ENCODE peak calls at places on chromosomes 11 and 22, in nine cellular contexts. K, J, N, V, Z, X, T, L and E are unnamed samples.

GRCh38 chr11:107567739-107568335 is 2.3 kb upstream of the ALKBH8 start:
- DNase-seq in L (no peak), Z (no peak), K (no peak), N (no peak), X (no peak), J (no peak), T (no peak), V (no peak), E (no peak)

GRCh38 chr22:50118557-50119168 is 28.9 kb downstream of the MOV10L1 start:
- DNase-seq in K (no peak), Z (peak; percentile 62), V (no peak), L (peak; percentile 100), J (no peak), T (peak; percentile 64), N (no peak), X (no peak), E (peak; percentile 37)

GRCh38 chr22:23781533-23781932 is 5.2 kb upstream of the SMARCB1 start:
- DNase-seq in Z (peak; percentile 29), X (no peak), K (no peak), J (no peak), L (no peak), N (no peak), V (no peak), T (no peak), E (peak; percentile 49)

GRCh38 chr11:77560605-77561004 is 29.1 kb upstream of the AQP11 start:
- DNase-seq in K (no peak), X (no peak), T (no peak), J (no peak), Z (peak; percentile 43), N (no peak), V (no peak), L (no peak), E (no peak)

GRCh38 chr11:100849009-100849913 is 162.2 kb downstream of the ARHGAP42 start:
- DNase-seq in K (no peak), L (peak; percentile 80), T (peak; percentile 91), N (no peak), X (no peak), V (no peak), Z (peak; percentile 37), J (no peak), E (no peak)

GRCh38 chr22:17435375-17435774 is 66.1 kb downstream of the CECR2 start:
- DNase-seq in L (no peak), T (no peak), K (no peak), X (no peak), J (no peak), V (no peak), Z (no peak), N (no peak), E (no peak)

GRCh38 chr11:18623707-18624106 is 10.4 kb downstream of the SPTY2D1 start:
- DNase-seq in K (no peak), L (no peak), J (no peak), T (no peak), Z (no peak), N (no peak), X (no peak), V (no peak), E (no peak)

GRCh38 chr22:39431821-39432251 is 25.0 kb upstream of the MGAT3 start:
- DNase-seq in V (no peak), J (peak; percentile 70), T (peak; percentile 8), Z (no peak), X (peak; percentile 71), L (peak; percentile 63), N (no peak), K (no peak), E (no peak)

GRCh38 chr22:32644252-32645100 is 157.0 kb upstream of the TIMP3 start:
- DNase-seq in T (no peak), J (peak; percentile 78), K (no peak), N (peak; percentile 23), L (peak; percentile 64), X (peak; percentile 82), Z (no peak), V (peak; percentile 75), E (peak; percentile 78)

GRCh38 chr11:22130462-22131053 is 62.3 kb upstream of the ANO5 start:
- DNase-seq in J (no peak), L (peak; percentile 2), N (no peak), T (no peak), X (no peak), V (no peak), Z (peak; percentile 9), K (no peak), E (no peak)

GRCh38 chr11:112280268-112281126 is 19.8 kb upstream of the PLET1 start:
- DNase-seq in T (peak; percentile 49), Z (peak; percentile 79), L (peak; percentile 89), N (peak; percentile 22), J (peak; percentile 70), X (peak; percentile 81), K (peak; percentile 56), V (peak; percentile 66), E (peak; percentile 69)

GRCh38 chr11:59053387-59053786 is 32.7 kb upstream of the GLYATL1B start:
- DNase-seq in T (peak; percentile 7), V (peak; percentile 81), N (peak; percentile 35), L (peak; percentile 66), Z (peak; percentile 67), X (peak; percentile 90), J (peak; percentile 34), K (peak; percentile 77), E (no peak)

GRCh38 chr22:48714231-48714630 is 1113.4 kb downstream of the BRD1 start:
- DNase-seq in L (no peak), Z (no peak), J (no peak), X (peak; percentile 53), V (peak; percentile 51), N (no peak), T (no peak), K (peak; percentile 16), E (no peak)

GRCh38 chr22:44734278-44734677 is 18.1 kb upstream of the ARHGAP8 start:
- DNase-seq in K (no peak), V (no peak), T (no peak), L (no peak), N (no peak), J (no peak), X (no peak), Z (no peak), E (no peak)

GRCh38 chr11:104897891-104898684 is at the start of gene CASP12:
- DNase-seq in V (no peak), X (no peak), T (no peak), J (no peak), Z (no peak), L (peak; percentile 27), N (no peak), K (no peak), E (no peak)

GRCh38 chr11:44397586-44398178 is 87.7 kb upstream of the ALX4 start:
- DNase-seq in T (no peak), K (no peak), J (no peak), V (no peak), N (no peak), Z (no peak), X (no peak), L (no peak), E (no peak)

GRCh38 chr11:126547691-126548090 is 192.2 kb downstream of the ST3GAL4 start:
- DNase-seq in V (no peak), T (no peak), K (no peak), L (no peak), N (no peak), Z (no peak), J (no peak), X (no peak), E (no peak)

GRCh38 chr11:11764428-11764803 is 77.4 kb upstream of the USP47 start:
- DNase-seq in N (no peak), L (no peak), X (no peak), J (no peak), T (no peak), K (no peak), V (no peak), Z (no peak), E (no peak)

GRCh38 chr22:38228873-38229740 is 27.3 kb downstream of the MAFF start:
- DNase-seq in T (peak; percentile 34), X (no peak), K (peak; percentile 70), Z (peak; percentile 75), L (peak; percentile 87), V (no peak), N (no peak), J (no peak), E (peak; percentile 79)

GRCh38 chr22:20414450-20414849 is 20.5 kb downstream of the ZNF74 start:
- DNase-seq in V (peak; percentile 6), Z (no peak), X (peak; percentile 9), J (no peak), K (no peak), L (no peak), N (no peak), T (no peak), E (no peak)
- H3K4me3 ChIP-seq in V (no peak overlapping the region), Z (no peak overlapping the region), X (no peak overlapping the region), J (no peak overlapping the region), K (no peak overlapping the region), L (no peak overlapping the region), N (no peak overlapping the region), T (no peak overlapping the region), E (no peak overlapping the region)

DNA sequence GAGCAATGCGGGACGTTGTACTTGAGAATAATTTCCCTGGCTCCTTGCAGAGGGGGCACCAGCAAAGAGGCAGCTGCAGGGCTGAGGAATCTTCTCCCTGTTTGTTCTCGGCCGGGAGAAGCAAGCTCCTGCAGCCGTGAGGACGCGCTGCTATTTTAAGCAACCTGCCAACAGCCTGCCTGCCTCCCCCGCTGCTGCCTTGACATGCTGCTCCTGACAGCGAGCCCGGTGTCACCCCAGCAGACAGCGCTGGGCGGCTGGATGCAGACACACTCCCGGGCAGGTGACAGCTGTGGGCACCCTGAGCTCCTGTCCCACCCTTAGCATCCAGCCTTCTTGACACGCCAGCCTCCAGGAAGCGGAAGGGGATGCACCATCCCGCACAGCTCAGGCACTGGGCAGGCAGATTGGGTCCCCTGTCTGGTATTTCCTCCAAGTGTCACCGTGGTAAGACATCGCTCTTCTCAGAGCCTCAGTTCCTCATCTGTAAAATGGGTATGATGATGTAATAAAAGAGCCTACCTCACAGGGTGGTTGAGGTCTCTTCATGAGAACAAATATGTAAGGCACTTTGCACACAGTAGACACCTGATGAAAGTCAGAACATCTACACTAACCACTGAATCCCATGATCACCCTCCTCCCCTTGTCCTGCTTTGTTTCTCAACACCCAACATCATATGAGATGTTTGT is 530.6 kb downstream of the MN1 start:
- DNase-seq in N (no peak), T (no peak), L (peak; percentile 22), Z (no peak), J (no peak), X (no peak), K (no peak), V (no peak), E (no peak)
- H3K4me3 ChIP-seq in N (no peak overlapping the region), T (no peak overlapping the region), L (no peak overlapping the region), Z (no peak overlapping the region), J (no peak overlapping the region), X (no peak overlapping the region), K (no peak overlapping the region), V (no peak overlapping the region), E (no peak overlapping the region)

GRCh38 chr11:121448431-121448941 is 3.6 kb upstream of the SORL1 start:
- DNase-seq in N (no peak), L (no peak), T (no peak), J (no peak), K (no peak), Z (no peak), X (no peak), V (no peak), E (no peak)
- H3K4me3 ChIP-seq in N (no peak overlapping the region), L (no peak overlapping the region), T (no peak overlapping the region), J (no peak overlapping the region), K (no peak overlapping the region), Z (no peak overlapping the region), X (no peak overlapping the region), V (no peak overlapping the region), E (no peak overlapping the region)

DNA sequence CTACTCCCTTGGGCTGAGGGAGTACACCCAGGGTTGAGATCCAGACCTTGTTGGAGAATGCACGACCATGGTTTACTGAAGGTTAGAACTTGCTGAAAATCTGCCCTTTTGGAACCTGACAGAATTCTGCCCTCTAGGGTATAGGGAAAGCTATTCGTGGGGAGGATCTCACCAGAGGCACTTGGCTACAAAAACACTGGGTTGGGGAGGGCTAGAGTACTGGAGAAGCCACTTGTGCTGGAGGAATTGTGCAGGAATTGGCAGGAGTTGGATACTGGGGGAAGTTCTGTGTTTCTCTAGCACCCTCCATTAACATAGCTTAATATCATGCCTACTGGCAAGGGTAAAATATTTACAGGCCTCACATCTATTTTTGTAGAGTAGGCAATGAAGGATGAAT is 55.8 kb downstream of the PPME1 start:
- DNase-seq in Z (no peak), L (no peak), K (no peak), V (no peak), J (no peak), N (no peak), X (no peak), T (no peak), E (no peak)
- H3K4me3 ChIP-seq in Z (no peak overlapping the region), L (no peak overlapping the region), K (no peak overlapping the region), V (no peak overlapping the region), J (no peak overlapping the region), N (no peak overlapping the region), X (no peak overlapping the region), T (no peak overlapping the region), E (no peak overlapping the region)